ENCODE peak calls at places on chromosomes 7 and 10, in six cellular contexts. One of them, this sample, is unnamed.

GRCh38 chr10:77877461-77878344 is 48.9 kb downstream of the DLG5 start:
- DNase-seq in hypothalamus: no peak
- DNase-seq in stimulated activated CD4-positive, alpha-beta T cell treated with anti-CD3 and anti-CD28 coated beads, Interleukin-1b, Interleukin-23, amount 100 ng/mL, for 1 hour: no peak
- DNase-seq in NAMALWA: peak
- DNase-seq in CD4-positive, CD25-positive, alpha-beta regulatory T cell: no peak
- DNase-seq in left cardiac atrium: peak
- DNase-seq in this sample: peak

GRCh38 chr7:147199868-147200267 is 1083.3 kb downstream of the CNTNAP2 start:
- DNase-seq in hypothalamus: no peak
- DNase-seq in left cardiac atrium: no peak
- DNase-seq in CD4-positive, CD25-positive, alpha-beta regulatory T cell: no peak
- DNase-seq in NAMALWA: no peak
- DNase-seq in stimulated activated CD4-positive, alpha-beta T cell treated with anti-CD3 and anti-CD28 coated beads, Interleukin-1b, Interleukin-23, amount 100 ng/mL, for 1 hour: no peak
- DNase-seq in this sample: no peak

GRCh38 chr7:16484453-16485158 is 19.1 kb upstream of the SOSTDC1 start:
- DNase-seq in hypothalamus: no peak
- DNase-seq in NAMALWA: no peak
- DNase-seq in stimulated activated CD4-positive, alpha-beta T cell treated with anti-CD3 and anti-CD28 coated beads, Interleukin-1b, Interleukin-23, amount 100 ng/mL, for 1 hour: no peak
- DNase-seq in left cardiac atrium: no peak
- DNase-seq in CD4-positive, CD25-positive, alpha-beta regulatory T cell: no peak
- DNase-seq in this sample: no peak

GRCh38 chr7:100247152-100247757 is 27.5 kb downstream of the PVRIG start:
- DNase-seq in CD4-positive, CD25-positive, alpha-beta regulatory T cell: no peak
- DNase-seq in left cardiac atrium: no peak
- DNase-seq in stimulated activated CD4-positive, alpha-beta T cell treated with anti-CD3 and anti-CD28 coated beads, Interleukin-1b, Interleukin-23, amount 100 ng/mL, for 1 hour: no peak
- DNase-seq in hypothalamus: no peak
- DNase-seq in NAMALWA: no peak
- DNase-seq in this sample: no peak

GRCh38 chr10:43396061-43396927 is 12.7 kb downstream of the HNRNPF start:
- DNase-seq in hypothalamus: peak
- DNase-seq in left cardiac atrium: peak
- DNase-seq in NAMALWA: no peak
- DNase-seq in stimulated activated CD4-positive, alpha-beta T cell treated with anti-CD3 and anti-CD28 coated beads, Interleukin-1b, Interleukin-23, amount 100 ng/mL, for 1 hour: no peak
- DNase-seq in CD4-positive, CD25-positive, alpha-beta regulatory T cell: peak
- DNase-seq in this sample: peak

GRCh38 chr7:70569335-70569819 is 562.6 kb upstream of the GALNT17 start:
- DNase-seq in NAMALWA: peak
- DNase-seq in stimulated activated CD4-positive, alpha-beta T cell treated with anti-CD3 and anti-CD28 coated beads, Interleukin-1b, Interleukin-23, amount 100 ng/mL, for 1 hour: no peak
- DNase-seq in left cardiac atrium: no peak
- DNase-seq in CD4-positive, CD25-positive, alpha-beta regulatory T cell: no peak
- DNase-seq in hypothalamus: no peak
- DNase-seq in this sample: no peak

GRCh38 chr7:144109283-144109682 is at the start of gene OR2A2:
- DNase-seq in left cardiac atrium: no peak
- DNase-seq in NAMALWA: no peak
- DNase-seq in CD4-positive, CD25-positive, alpha-beta regulatory T cell: no peak
- DNase-seq in hypothalamus: no peak
- DNase-seq in stimulated activated CD4-positive, alpha-beta T cell treated with anti-CD3 and anti-CD28 coated beads, Interleukin-1b, Interleukin-23, amount 100 ng/mL, for 1 hour: no peak
- DNase-seq in this sample: no peak

GRCh38 chr10:114279289-114279688 is 40.2 kb downstream of the VWA2 start:
- DNase-seq in left cardiac atrium: no peak
- DNase-seq in NAMALWA: no peak
- DNase-seq in stimulated activated CD4-positive, alpha-beta T cell treated with anti-CD3 and anti-CD28 coated beads, Interleukin-1b, Interleukin-23, amount 100 ng/mL, for 1 hour: no peak
- DNase-seq in hypothalamus: no peak
- DNase-seq in CD4-positive, CD25-positive, alpha-beta regulatory T cell: no peak
- DNase-seq in this sample: no peak

GRCh38 chr10:79239275-79239779 is 107.9 kb upstream of the PPIF start:
- DNase-seq in left cardiac atrium: peak
- DNase-seq in CD4-positive, CD25-positive, alpha-beta regulatory T cell: no peak
- DNase-seq in stimulated activated CD4-positive, alpha-beta T cell treated with anti-CD3 and anti-CD28 coated beads, Interleukin-1b, Interleukin-23, amount 100 ng/mL, for 1 hour: no peak
- DNase-seq in NAMALWA: no peak
- DNase-seq in hypothalamus: peak
- DNase-seq in this sample: no peak

This sample was measured in B cell.